ENCODE peak calls at places on chromosomes 3 and 15, in nine cellular contexts. E, P, R, O, X, G, J, H and U are unnamed samples.

GRCh38 chr3:196518999-196519737 is 4.0 kb upstream of the SMCO1 start:
- DNase-seq in X (peak; percentile 81), P (peak; percentile 56), O (no peak), G (peak; percentile 28), J (peak; percentile 72), R (peak; percentile 53), E (peak; percentile 63), H (peak; percentile 41), U (no peak)

GRCh38 chr3:134838599-134838998 is 43.5 kb downstream of the EPHB1 start:
- DNase-seq in G (no peak), X (no peak), J (no peak), E (no peak), O (no peak), P (no peak), R (no peak), H (no peak), U (no peak)

GRCh38 chr3:148757238-148757930 is 59.7 kb downstream of the AGTR1 start:
- DNase-seq in J (no peak), X (no peak), G (no peak), R (no peak), E (peak; percentile 1), O (no peak), H (no peak), P (no peak), U (no peak)

GRCh38 chr15:76932090-76932966 is 779 bp downstream of the RCN2 start:
- DNase-seq in J (no peak), O (no peak), E (peak; percentile 6), P (peak; percentile 4), X (peak; percentile 39), G (no peak), H (peak; percentile 17), R (no peak), U (no peak)

GRCh38 chr3:183188895-183189462 is 26.4 kb upstream of the LAMP3 start:
- DNase-seq in R (no peak), O (no peak), P (peak; percentile 69), G (no peak), H (no peak), X (peak; percentile 57), E (no peak), J (peak; percentile 6), U (no peak)

GRCh38 chr3:189395825-189396224 is 224.1 kb downstream of the TPRG1 start:
- DNase-seq in E (no peak), O (no peak), J (no peak), G (no peak), R (no peak), X (peak; percentile 59), H (no peak), P (no peak), U (no peak)

GRCh38 chr3:13498354-13499060 is 18.4 kb downstream of the HDAC11 start:
- DNase-seq in X (no peak), R (no peak), O (no peak), G (no peak), E (no peak), J (no peak), H (no peak), P (no peak), U (no peak)

GRCh38 chr3:56269755-56270154 is 198.5 kb downstream of the ERC2 start:
- DNase-seq in J (no peak), R (no peak), X (no peak), E (no peak), G (no peak), O (no peak), P (no peak), H (no peak), U (no peak)

GRCh38 chr15:95684126-95684525 is 646.4 kb upstream of the NR2F2 start:
- DNase-seq in P (no peak), E (no peak), O (no peak), H (no peak), X (no peak), G (no peak), R (no peak), J (no peak), U (no peak)

GRCh38 chr3:11553436-11554235 is 90.1 kb downstream of the VGLL4 start:
- DNase-seq in X (peak; percentile 25), H (no peak), O (no peak), J (no peak), R (no peak), P (no peak), E (no peak), G (peak; percentile 64), U (peak; percentile 93)

GRCh38 chr3:179037361-179037760 is 34.2 kb downstream of the ZMAT3 start:
- DNase-seq in J (no peak), X (no peak), G (peak; percentile 15), H (no peak), R (peak; percentile 15), O (no peak), P (no peak), E (peak; percentile 94), U (peak; percentile 81)

GRCh38 chr3:145623349-145623748 is 537.6 kb downstream of the PLOD2 start:
- DNase-seq in E (no peak), O (no peak), J (no peak), H (no peak), R (no peak), G (no peak), X (no peak), P (no peak), U (no peak)

GRCh38 chr3:23201154-23201838 is 1.8 kb upstream of the UBE2E2 start:
- DNase-seq in R (no peak), X (no peak), H (no peak), E (no peak), O (no peak), P (no peak), J (no peak), G (no peak), U (no peak)

GRCh38 chr3:23740517-23741402 is 65.0 kb upstream of the UBE2E1 start:
- DNase-seq in R (no peak), P (peak; percentile 78), O (no peak), E (peak; percentile 96), J (no peak), G (no peak), X (peak; percentile 94), H (peak; percentile 72), U (no peak)